ENCODE peak calls at places on chromosomes 11 and 22, in seven cellular contexts. One of them, this sample, is unnamed.

GRCh38 chr22:33896154-33896800 is 24.0 kb downstream of the LARGE1 start:
- DNase-seq in HCT116: no peak
- DNase-seq in HepG2: no peak
- DNase-seq in SK-N-SH: no peak
- DNase-seq in GM12878: no peak
- DNase-seq in K562: no peak
- DNase-seq in H1: no peak
- DNase-seq in this sample: no peak

GRCh38 chr11:102546427-102546826 is 15.9 kb upstream of the MMP7 start:
- DNase-seq in SK-N-SH: no peak
- DNase-seq in H1: no peak
- DNase-seq in GM12878: no peak
- DNase-seq in HepG2: no peak
- DNase-seq in K562: no peak
- DNase-seq in HCT116: no peak
- DNase-seq in this sample: no peak

GRCh38 chr22:50176850-50177536 is 6.5 kb downstream of the PANX2 start:
- DNase-seq in HepG2: no peak
- DNase-seq in K562: no peak
- DNase-seq in H1: no peak
- DNase-seq in SK-N-SH: no peak
- DNase-seq in HCT116: no peak
- DNase-seq in GM12878: no peak
- DNase-seq in this sample: no peak

GRCh38 chr11:117748771-117749540 is 48.1 kb downstream of the DSCAML1 start:
- DNase-seq in HepG2: peak; percentile 89
- DNase-seq in SK-N-SH: no peak
- DNase-seq in HCT116: no peak
- DNase-seq in H1: no peak
- DNase-seq in GM12878: no peak
- DNase-seq in K562: no peak
- DNase-seq in this sample: no peak

GRCh38 chr11:8331767-8332166 is 68.1 kb upstream of the LMO1 start:
- DNase-seq in HCT116: no peak
- DNase-seq in H1: no peak
- DNase-seq in GM12878: no peak
- DNase-seq in K562: no peak
- DNase-seq in SK-N-SH: no peak
- DNase-seq in HepG2: no peak
- DNase-seq in this sample: no peak

GRCh38 chr22:28435271-28435825 is 244.3 kb downstream of the TTC28 start:
- DNase-seq in GM12878: no peak
- DNase-seq in HepG2: no peak
- DNase-seq in H1: no peak
- DNase-seq in K562: no peak
- DNase-seq in HCT116: no peak
- DNase-seq in SK-N-SH: no peak
- DNase-seq in this sample: peak; percentile 14

GRCh38 chr11:68409748-68410344 is 50.7 kb upstream of the PPP6R3 start:
- DNase-seq in H1: no peak
- DNase-seq in SK-N-SH: no peak
- DNase-seq in HepG2: no peak
- DNase-seq in HCT116: no peak
- DNase-seq in K562: no peak
- DNase-seq in GM12878: no peak
- DNase-seq in this sample: no peak

GRCh38 chr11:472272-472671 is 22.2 kb downstream of the PTDSS2 start:
- DNase-seq in HCT116: no peak
- DNase-seq in SK-N-SH: peak; percentile 44
- DNase-seq in HepG2: no peak
- DNase-seq in K562: no peak
- DNase-seq in H1: no peak
- DNase-seq in GM12878: no peak
- DNase-seq in this sample: no peak

GRCh38 chr22:18031670-18032454 is 7.5 kb upstream of the MICAL3 start:
- DNase-seq in GM12878: no peak
- DNase-seq in K562: no peak
- DNase-seq in HCT116: peak; percentile 82
- DNase-seq in H1: no peak
- DNase-seq in HepG2: no peak
- DNase-seq in SK-N-SH: no peak
- DNase-seq in this sample: no peak

GRCh38 chr11:5712507-5712906 is 22.9 kb downstream of the TRIM22 start:
- DNase-seq in GM12878: no peak
- DNase-seq in H1: no peak
- DNase-seq in K562: no peak
- DNase-seq in HCT116: peak; percentile 7
- DNase-seq in HepG2: no peak
- DNase-seq in SK-N-SH: no peak
- DNase-seq in this sample: peak; percentile 15

GRCh38 chr11:66233301-66233700 is 35.1 kb upstream of the RAB1B start:
- DNase-seq in H1: no peak
- DNase-seq in GM12878: no peak
- DNase-seq in HCT116: no peak
- DNase-seq in HepG2: no peak
- DNase-seq in SK-N-SH: no peak
- DNase-seq in K562: no peak
- DNase-seq in this sample: no peak

GRCh38 chr11:44681698-44682097 is 45.1 kb upstream of the TSPAN18 start:
- DNase-seq in H1: no peak
- DNase-seq in HepG2: no peak
- DNase-seq in GM12878: no peak
- DNase-seq in HCT116: no peak
- DNase-seq in K562: peak; percentile 12
- DNase-seq in SK-N-SH: no peak
- DNase-seq in this sample: peak; percentile 9

GRCh38 chr22:48664586-48664985 is 1163.1 kb downstream of the BRD1 start:
- DNase-seq in K562: no peak
- DNase-seq in SK-N-SH: no peak
- DNase-seq in HCT116: no peak
- DNase-seq in HepG2: no peak
- DNase-seq in GM12878: no peak
- DNase-seq in H1: no peak
- DNase-seq in this sample: no peak

GRCh38 chr22:41367680-41368542 is 13.8 kb upstream of the TEF start:
- DNase-seq in SK-N-SH: no peak
- DNase-seq in H1: no peak
- DNase-seq in K562: no peak
- DNase-seq in GM12878: no peak
- DNase-seq in HepG2: peak; percentile 39
- DNase-seq in HCT116: no peak
- DNase-seq in this sample: no peak

DNA sequence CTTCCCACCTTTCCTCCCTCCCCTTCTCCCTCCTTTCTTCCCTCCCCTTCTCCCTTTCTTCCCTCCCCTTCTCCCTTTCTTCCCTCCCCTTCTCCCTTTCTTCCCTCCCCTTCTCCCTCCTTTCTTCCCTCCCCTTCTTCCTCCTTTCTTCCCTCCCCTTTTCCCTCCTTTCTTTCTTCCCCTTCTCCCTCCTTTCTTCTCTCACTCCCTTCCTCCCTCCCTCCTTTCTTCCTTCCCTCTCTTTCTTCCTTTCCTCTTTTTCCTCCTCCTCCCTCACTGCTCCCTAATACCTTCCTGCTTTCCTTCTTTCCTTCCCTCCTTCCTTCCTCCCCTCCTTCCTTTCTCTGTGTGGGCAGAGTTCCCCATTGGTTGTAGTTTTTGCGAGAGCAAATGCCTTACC is 76.1 kb downstream of the PGR start:
- DNase-seq in HepG2: no peak
- DNase-seq in H1: no peak
- DNase-seq in SK-N-SH: no peak
- DNase-seq in HCT116: no peak
- DNase-seq in K562: no peak
- DNase-seq in GM12878: no peak
- DNase-seq in this sample: no peak
- TF ChIP-seq JUND in HepG2: no peak
- TF ChIP-seq JUND in H1: no peak
- TF ChIP-seq JUND in SK-N-SH: no peak
- TF ChIP-seq JUND in HCT116: no peak
- TF ChIP-seq JUND in K562: no peak
- TF ChIP-seq JUND in GM12878: no peak
- TF ChIP-seq JUND in this sample: no peak

DNA sequence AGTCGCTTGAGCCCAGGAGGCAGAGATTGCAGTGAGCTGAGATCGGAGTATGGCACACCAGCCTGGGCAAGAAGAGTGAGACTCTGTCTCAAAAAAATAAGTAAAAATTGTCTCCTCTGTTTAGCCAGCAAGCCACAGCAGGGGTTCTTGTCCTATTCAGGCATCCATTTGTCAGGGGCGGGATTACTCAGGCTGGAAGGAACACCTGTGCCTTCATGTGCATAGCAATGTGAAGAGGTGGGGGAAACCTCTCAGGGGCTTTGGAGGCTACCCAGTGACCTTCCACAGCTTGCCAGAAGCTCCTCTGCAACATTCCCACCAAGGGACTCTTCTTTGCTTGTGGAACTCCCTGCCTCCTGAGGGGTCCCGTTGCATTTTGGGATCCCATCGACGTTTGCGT is 63.3 kb downstream of the FBLN1 start:
- DNase-seq in K562: no peak
- DNase-seq in SK-N-SH: no peak
- DNase-seq in H1: no peak
- DNase-seq in HepG2: no peak
- DNase-seq in HCT116: no peak
- DNase-seq in GM12878: no peak
- DNase-seq in this sample: no peak
- TF ChIP-seq JUND in K562: no peak
- TF ChIP-seq JUND in SK-N-SH: no peak
- TF ChIP-seq JUND in H1: no peak
- TF ChIP-seq JUND in HepG2: no peak
- TF ChIP-seq JUND in HCT116: no peak
- TF ChIP-seq JUND in GM12878: no peak
- TF ChIP-seq JUND in this sample: no peak

GRCh38 chr11:73404048-73404447 is 27.8 kb downstream of the RELT start:
- DNase-seq in H1: no peak
- DNase-seq in GM12878: no peak
- DNase-seq in K562: peak; percentile 70
- DNase-seq in HepG2: peak; percentile 74
- DNase-seq in HCT116: peak; percentile 28
- DNase-seq in SK-N-SH: peak; percentile 84
- DNase-seq in this sample: peak; percentile 79
- TF ChIP-seq JUND in H1: no peak
- TF ChIP-seq JUND in GM12878: no peak
- TF ChIP-seq JUND in K562: no peak
- TF ChIP-seq JUND in HepG2: no peak
- TF ChIP-seq JUND in HCT116: no peak
- TF ChIP-seq JUND in SK-N-SH: no peak
- TF ChIP-seq JUND in this sample: no peak

DNA sequence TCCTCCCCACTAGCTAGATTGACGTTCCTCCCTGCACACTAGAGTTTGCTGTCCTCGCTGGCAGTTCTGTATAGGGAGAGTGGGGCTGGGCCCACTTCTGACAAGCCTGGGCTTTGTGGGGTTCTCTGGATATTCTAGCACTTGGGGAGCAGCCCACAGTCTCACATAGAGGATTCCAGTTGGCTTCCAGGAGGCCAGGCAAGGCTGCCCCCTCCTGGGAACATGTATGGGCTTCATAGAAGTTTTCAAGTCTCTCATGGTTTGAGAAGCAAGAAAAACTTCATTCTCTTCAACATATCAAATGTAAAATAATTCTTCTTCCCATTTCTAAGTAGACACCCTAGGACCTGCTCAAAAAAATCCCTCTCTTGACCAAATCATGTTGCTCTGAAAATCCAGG is 87.5 kb downstream of the NAV2 start:
- DNase-seq in K562: no peak
- DNase-seq in SK-N-SH: no peak
- DNase-seq in GM12878: no peak
- DNase-seq in HepG2: no peak
- DNase-seq in H1: no peak
- DNase-seq in HCT116: no peak
- DNase-seq in this sample: no peak
- TF ChIP-seq JUND in K562: no peak
- TF ChIP-seq JUND in SK-N-SH: no peak
- TF ChIP-seq JUND in GM12878: no peak
- TF ChIP-seq JUND in HepG2: no peak
- TF ChIP-seq JUND in H1: no peak
- TF ChIP-seq JUND in HCT116: no peak
- TF ChIP-seq JUND in this sample: no peak

GRCh38 chr11:27921472-27921871 is 186.5 kb downstream of the KIF18A start:
- DNase-seq in HCT116: no peak
- DNase-seq in SK-N-SH: no peak
- DNase-seq in HepG2: no peak
- DNase-seq in K562: no peak
- DNase-seq in GM12878: no peak
- DNase-seq in H1: no peak
- DNase-seq in this sample: no peak

GRCh38 chr11:27912916-27913315 is 195.0 kb downstream of the KIF18A start:
- DNase-seq in GM12878: no peak
- DNase-seq in HepG2: no peak
- DNase-seq in SK-N-SH: no peak
- DNase-seq in HCT116: no peak
- DNase-seq in K562: no peak
- DNase-seq in H1: no peak
- DNase-seq in this sample: no peak

GRCh38 chr11:27913650-27914049 is 194.3 kb downstream of the KIF18A start:
- DNase-seq in K562: no peak
- DNase-seq in GM12878: no peak
- DNase-seq in HepG2: no peak
- DNase-seq in SK-N-SH: no peak
- DNase-seq in H1: no peak
- DNase-seq in HCT116: no peak
- DNase-seq in this sample: no peak

GRCh38 chr11:27914080-27914479 is 193.9 kb downstream of the KIF18A start:
- DNase-seq in SK-N-SH: no peak
- DNase-seq in HCT116: no peak
- DNase-seq in H1: no peak
- DNase-seq in K562: no peak
- DNase-seq in GM12878: no peak
- DNase-seq in HepG2: no peak
- DNase-seq in this sample: no peak

GRCh38 chr11:27916541-27917100 is 191.3 kb downstream of the KIF18A start:
- DNase-seq in GM12878: peak; percentile 89
- DNase-seq in HCT116: no peak
- DNase-seq in H1: no peak
- DNase-seq in K562: no peak
- DNase-seq in HepG2: no peak
- DNase-seq in SK-N-SH: no peak
- DNase-seq in this sample: no peak
- TF ChIP-seq JUND in GM12878: no peak
- TF ChIP-seq JUND in HCT116: no peak
- TF ChIP-seq JUND in H1: no peak
- TF ChIP-seq JUND in K562: no peak
- TF ChIP-seq JUND in HepG2: no peak
- TF ChIP-seq JUND in SK-N-SH: no peak
- TF ChIP-seq JUND in this sample: no peak

This sample was measured in T47D.